ENCODE peak calls at places on chromosomes 6 and 20, in five cellular contexts. Y is GM23338; V is activated CD4-positive, alpha-beta T cell treated with anti-CD3 and anti-CD28 coated beads, Interleukin-2, amount 10 ng/mL, durations not matched to agents 7 days and 5 days; R is occipital lobe; W is putamen. G is an unnamed sample.

GRCh38 chr20:35215066-35215956 is 11.2 kb upstream of the MMP24 start:
- DNase-seq in Y (no peak), V (no peak), R (no peak), W (no peak), G (peak)

GRCh38 chr6:163405412-163406309 is 8.9 kb upstream of the QKI start:
- DNase-seq in Y (peak), V (peak), R (peak), W (no peak), G (peak)

GRCh38 chr6:15266423-15266996 is 20.6 kb downstream of the JARID2 start:
- DNase-seq in Y (peak), V (no peak), R (no peak), W (no peak), G (no peak)

GRCh38 chr6:6332240-6332639 is 11.8 kb upstream of the F13A1 start:
- DNase-seq in Y (no peak), V (no peak), R (no peak), W (no peak), G (no peak)

GRCh38 chr6:149003560-149003959 is 256.7 kb downstream of the UST start:
- DNase-seq in Y (no peak), V (no peak), R (no peak), W (no peak), G (no peak)

GRCh38 chr6:25006565-25007001 is 70.8 kb upstream of the RIPOR2 start:
- DNase-seq in Y (no peak), V (peak), R (no peak), W (peak), G (peak)

GRCh38 chr6:113876654-113877053 is 19.5 kb downstream of the MARCKS start:
- DNase-seq in Y (peak), V (no peak), R (no peak), W (no peak), G (peak)

GRCh38 chr6:52610745-52611355 is 34.0 kb upstream of the TRAM2 start:
- DNase-seq in Y (no peak), V (no peak), R (no peak), W (no peak), G (peak)

GRCh38 chr6:29631209-29631810 is 1.7 kb downstream of the GABBR1 start:
- DNase-seq in Y (peak), V (no peak), R (no peak), W (no peak), G (peak)

GRCh38 chr20:25460591-25461280 is 53.3 kb downstream of the GINS1 start:
- DNase-seq in Y (no peak), V (no peak), R (no peak), W (no peak), G (no peak)

GRCh38 chr6:128641701-128642100 is 121.3 kb upstream of the PTPRK start:
- DNase-seq in Y (no peak), V (no peak), R (no peak), W (no peak), G (peak)

GRCh38 chr20:57287007-57287810 is 20.8 kb upstream of the BMP7 start:
- DNase-seq in Y (no peak), V (no peak), R (no peak), W (no peak), G (no peak)

GRCh38 chr20:11271920-11272594 is 598.3 kb upstream of the JAG1 start:
- DNase-seq in Y (no peak), V (no peak), R (no peak), W (no peak), G (no peak)

GRCh38 chr6:144416244-144416643 is 131.1 kb downstream of the UTRN start:
- DNase-seq in Y (no peak), V (no peak), R (no peak), W (no peak), G (no peak)

GRCh38 chr6:35728663-35729348 is 8.0 kb upstream of the ARMC12 start:
- DNase-seq in Y (peak), V (peak), R (no peak), W (no peak), G (no peak)

GRCh38 chr6:13526718-13527668 is 39.6 kb upstream of the GFOD1 start:
- DNase-seq in Y (no peak), V (peak), R (no peak), W (no peak), G (no peak)

GRCh38 chr20:42961771-42962170 is 227.9 kb downstream of the PTPRT start:
- DNase-seq in Y (no peak), V (no peak), R (no peak), W (no peak), G (no peak)

GRCh38 chr6:135906542-135906941 is 55.0 kb downstream of the PDE7B start:
- DNase-seq in Y (no peak), V (no peak), R (no peak), W (no peak), G (peak)

GRCh38 chr6:16299861-16300260 is 61.5 kb downstream of the GMPR start:
- DNase-seq in Y (no peak), V (no peak), R (no peak), W (no peak), G (no peak)

GRCh38 chr6:113529191-113529590 is 328.0 kb upstream of the MARCKS start:
- DNase-seq in Y (no peak), V (no peak), R (no peak), W (no peak), G (peak)

GRCh38 chr20:31907046-31907445 is 36.6 kb downstream of the TTLL9 start:
- DNase-seq in Y (no peak), V (no peak), R (no peak), W (no peak), G (no peak)

GRCh38 chr6:3119040-3119723 is 671 bp downstream of the BPHL start:
- DNase-seq in Y (no peak), V (no peak), R (peak), W (no peak), G (peak)

GRCh38 chr20:64057628-64058498 is 5.1 kb upstream of the TCEA2 start:
- DNase-seq in Y (peak), V (peak), R (no peak), W (no peak), G (peak)

GRCh38 chr6:161406633-161407032 is 132.8 kb upstream of the AGPAT4 start:
- DNase-seq in Y (no peak), V (no peak), R (no peak), W (no peak), G (peak)

GRCh38 chr6:125658759-125659431 is 90.5 kb upstream of the HEY2 start:
- DNase-seq in Y (no peak), V (no peak), R (no peak), W (no peak), G (peak)

G was measured in fibroblast of lung.